ENCODE peak calls at places on chromosomes 4 and X, in seven cellular contexts. H is prostate gland, P is GM12878, E is heart left ventricle, T is GM12892, Q is HCT116, F is sigmoid colon. S is an unnamed sample.

GRCh38 chr4:25128671-25129070 is 31.6 kb downstream of the SEPSECS start:
- DNase-seq in H (no peak), P (no peak), E (no peak), T (no peak), Q (no peak), F (no peak), S (no peak)

GRCh38 chr4:55255171-55255570 is 90.9 kb upstream of the SRD5A3 start:
- DNase-seq in H (no peak), P (no peak), E (no peak), T (no peak), Q (no peak), F (no peak), S (no peak)

GRCh38 chrX:63503541-63503940 is 152.4 kb upstream of the SPIN4 start:
- DNase-seq in H (no peak), P (no peak), E (no peak), T (no peak), Q (no peak), F (no peak), S (no peak)

GRCh38 chr4:37799941-37800554 is 26.4 kb upstream of the PGM2 start:
- DNase-seq in H (no peak), P (no peak), E (no peak), T (no peak), Q (no peak), F (no peak), S (no peak)

GRCh38 chr4:53863163-53863562 is 201.2 kb downstream of the CHIC2 start:
- DNase-seq in H (no peak), P (no peak), E (no peak), T (no peak), Q (no peak), F (peak), S (no peak)

GRCh38 chr4:184400375-184400870 is 73.9 kb downstream of the IRF2 start:
- DNase-seq in H (no peak), P (no peak), E (no peak), T (no peak), Q (no peak), F (no peak), S (no peak)

GRCh38 chrX:34381241-34381640 is 249.1 kb upstream of the FAM47A start:
- DNase-seq in H (no peak), P (no peak), E (no peak), T (no peak), Q (no peak), F (no peak), S (no peak)

GRCh38 chr4:7952615-7953014 is 13.0 kb upstream of the AFAP1 start:
- DNase-seq in H (no peak), P (no peak), E (no peak), T (no peak), Q (no peak), F (no peak), S (no peak)

GRCh38 chr4:95537181-95537580 is 11.6 kb downstream of the UNC5C start:
- DNase-seq in H (no peak), P (no peak), E (no peak), T (no peak), Q (no peak), F (no peak), S (no peak)

GRCh38 chr4:33606951-33607350 is 2637.4 kb downstream of the ARAP2 start:
- DNase-seq in H (no peak), P (no peak), E (peak), T (no peak), Q (no peak), F (no peak), S (no peak)

GRCh38 chrX:19889582-19890342 is 2.4 kb upstream of the SH3KBP1 start:
- DNase-seq in H (no peak), P (peak), E (no peak), T (no peak), Q (peak), F (no peak), S (no peak)

DNA sequence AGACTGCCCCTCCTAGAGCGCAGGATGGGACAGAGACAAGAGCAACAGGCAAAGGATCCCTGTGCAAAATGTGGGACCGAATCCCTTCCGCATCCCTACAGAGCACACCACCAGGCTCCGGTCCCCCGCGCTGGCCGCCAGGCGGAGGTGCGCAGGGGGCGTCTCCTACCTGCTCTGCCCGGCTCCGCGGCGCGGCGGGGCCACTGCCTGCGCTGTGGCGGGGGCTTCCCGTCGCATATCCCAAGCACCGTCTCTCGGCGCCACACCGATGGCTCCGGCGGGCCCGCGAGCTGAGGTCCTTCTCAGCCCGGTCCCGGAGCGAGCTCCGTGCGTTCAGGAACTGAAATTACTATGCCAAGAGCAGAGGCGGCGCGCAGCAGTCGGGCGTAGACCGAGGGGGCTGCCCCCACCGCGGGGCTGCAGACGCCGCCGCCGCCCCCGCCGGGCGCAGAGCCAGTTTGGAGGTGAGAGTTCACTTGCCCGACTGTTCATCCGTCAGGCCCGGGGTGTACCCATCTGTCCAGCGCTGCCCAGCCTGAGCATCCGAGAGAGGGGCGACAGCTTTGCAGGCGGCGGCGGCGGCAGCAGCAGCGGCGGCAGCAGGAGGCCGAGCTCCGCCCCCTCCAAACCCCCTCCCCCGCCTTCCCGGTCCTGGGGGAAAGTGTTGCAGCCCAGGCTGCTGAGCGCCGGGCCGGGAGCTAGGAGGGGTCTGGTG is at the start of gene GPRIN3:
- DNase-seq in H (peak), P (no peak), E (peak), T (peak), Q (no peak), F (peak), S (no peak)
- TF ChIP-seq POLR2A in H (no peak), P (no peak), E (no peak), T (no peak), Q (no peak), F (no peak), S (no peak)

GRCh38 chr4:5708171-5708828 is at the start of gene EVC2:
- DNase-seq in H (peak), P (no peak), E (peak), T (no peak), Q (no peak), F (peak), S (no peak)
- TF ChIP-seq POLR2A in H (peak), P (peak), E (peak), T (no peak), Q (no peak), F (peak), S (peak)

GRCh38 chrX:52261463-52262194 is 76.9 kb downstream of the MAGED4 start:
- DNase-seq in H (peak), P (peak), E (peak), T (peak), Q (peak), F (peak), S (no peak)
- TF ChIP-seq POLR2A in H (peak), P (peak), E (peak), T (peak), Q (no peak), F (no peak), S (no peak)

DNA sequence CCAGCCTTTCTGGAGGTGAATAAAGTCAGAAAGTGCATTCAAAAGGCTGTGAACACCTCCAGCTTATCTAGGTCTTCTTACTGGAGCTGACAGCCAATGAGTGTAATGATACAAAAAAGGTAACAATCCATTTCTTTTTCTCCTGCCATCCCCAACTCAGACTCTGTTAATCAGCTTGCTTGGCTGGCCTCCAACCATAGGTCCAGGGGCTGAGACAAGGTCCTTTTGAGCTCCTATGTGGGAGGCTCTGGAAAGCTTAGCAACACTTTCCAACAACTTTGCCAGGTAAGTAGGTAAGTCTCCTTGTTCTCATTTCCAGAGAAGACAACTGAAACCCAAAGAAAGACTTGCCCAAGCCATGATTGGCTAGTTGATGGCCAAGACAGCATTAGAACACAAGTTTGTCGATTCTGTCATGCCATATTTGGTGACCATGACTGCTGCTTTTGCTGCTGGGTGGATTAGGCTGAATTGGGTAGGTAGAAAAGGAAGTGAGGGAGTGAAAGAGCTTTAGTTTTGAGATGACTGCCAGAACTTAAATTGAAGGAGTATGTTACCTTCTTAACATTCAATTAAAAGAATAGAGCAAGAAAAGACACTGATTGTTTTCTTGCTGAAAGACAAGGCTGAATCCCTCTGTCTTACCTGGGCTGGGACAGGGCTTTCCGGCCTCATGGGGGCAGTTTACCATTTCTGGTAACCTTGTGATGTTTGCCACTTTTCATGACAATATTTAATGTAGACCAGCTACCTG is 22.8 kb downstream of the VSIG4 start:
- DNase-seq in H (no peak), P (no peak), E (no peak), T (no peak), Q (no peak), F (no peak), S (no peak)
- TF ChIP-seq POLR2A in H (no peak), P (no peak), E (no peak), T (peak), Q (no peak), F (no peak), S (no peak)

S was measured in vagina.